ENCODE peak calls at places on chromosomes 12 and 14, in five cellular contexts. J is GDM1; V is activated CD8-positive, alpha-beta memory T cell treated with anti-CD3 and anti-CD28 coated beads, Interleukin-2, amount 50 U/mL, for 48 hours; W is NCI-H774; G is right lobe of liver. C is an unnamed sample.

GRCh38 chr14:101194356-101195308 is 291.1 kb upstream of the RTL1 start:
- DNase-seq in G (peak; percentile 25), V (peak; percentile 36), W (peak; percentile 31), J (no peak), C (no peak)

GRCh38 chr14:71437870-71438269 is 494.4 kb upstream of the RGS6 start:
- DNase-seq in W (no peak), V (no peak), G (no peak), J (no peak), C (no peak)

GRCh38 chr14:79724934-79725717 is 486.2 kb downstream of the DIO2 start:
- DNase-seq in W (no peak), J (no peak), V (no peak), G (no peak), C (no peak)

GRCh38 chr12:74890237-74890599 is 319.4 kb downstream of the KCNC2 start:
- DNase-seq in G (no peak), V (no peak), J (no peak), W (no peak), C (no peak)

GRCh38 chr12:80810874-80811273 is 94.2 kb downstream of the MYF5 start:
- DNase-seq in J (no peak), W (no peak), V (no peak), G (no peak), C (no peak)

GRCh38 chr14:52724360-52724644 is 5.7 kb upstream of the STYX start:
- DNase-seq in W (no peak), G (no peak), J (no peak), V (no peak), C (no peak)

GRCh38 chr14:56752428-56752827 is 57.9 kb downstream of the OTX2 start:
- DNase-seq in G (no peak), V (no peak), W (no peak), J (no peak), C (no peak)

GRCh38 chr12:110637869-110638441 is 24.0 kb downstream of the TCTN1 start:
- DNase-seq in W (no peak), V (no peak), G (no peak), J (no peak), C (peak; percentile 22)

GRCh38 chr14:54818201-54819133 is 84.2 kb downstream of the GCH1 start:
- DNase-seq in J (no peak), V (no peak), G (no peak), W (peak; percentile 66), C (no peak)